ENCODE peak calls at places on chromosomes 3 and 15, in five cellular contexts. Y is HEK293T; M is HFFc6; U is activated CD4-positive, alpha-beta memory T cell treated with anti-CD3 and anti-CD28 coated beads for 36 hours; O is foreskin fibroblast. X is an unnamed sample.

GRCh38 chr3:52798978-52799476 is 4.4 kb downstream of the ITIH3 start:
- DNase-seq in O (no peak), Y (peak; percentile 80), U (peak; percentile 41), M (no peak), X (no peak)

GRCh38 chr3:124800511-124801374 is 70.5 kb downstream of the UMPS start:
- DNase-seq in O (no peak), M (no peak), Y (no peak), U (no peak), X (no peak)

GRCh38 chr3:9862391-9863235 is 17.4 kb downstream of the CIDEC start:
- DNase-seq in M (peak; percentile 31), U (peak; percentile 46), Y (no peak), O (peak; percentile 64), X (no peak)

GRCh38 chr3:194080473-194080872 is 55.5 kb upstream of the HES1 start:
- DNase-seq in U (no peak), O (no peak), Y (no peak), M (no peak), X (no peak)

GRCh38 chr3:195064300-195064931 is 206.5 kb downstream of the XXYLT1 start:
- DNase-seq in Y (no peak), U (no peak), O (no peak), M (no peak), X (no peak)

GRCh38 chr3:135762188-135762853 is 203.2 kb upstream of the PPP2R3A start:
- DNase-seq in Y (peak; percentile 17), M (no peak), O (no peak), U (no peak), X (no peak)

GRCh38 chr3:45659661-45660566 is 29.3 kb upstream of the SACM1L start:
- DNase-seq in O (peak; percentile 65), U (peak; percentile 51), Y (peak; percentile 75), M (peak; percentile 74), X (no peak)

GRCh38 chr15:98943609-98944111 is 63.9 kb downstream of the PGPEP1L start:
- DNase-seq in M (peak; percentile 11), O (no peak), Y (no peak), U (no peak), X (no peak)

GRCh38 chr15:69941931-69942471 is 155.7 kb downstream of the TLE3 start:
- DNase-seq in Y (no peak), U (no peak), M (no peak), O (no peak), X (no peak)

GRCh38 chr3:15264486-15264885 is 58.4 kb downstream of the CAPN7 start:
- DNase-seq in O (no peak), Y (no peak), M (no peak), U (no peak), X (no peak)

GRCh38 chr15:98658831-98659699 is 10.7 kb downstream of the IGF1R start:
- DNase-seq in O (no peak), U (peak; percentile 27), M (peak; percentile 46), Y (peak; percentile 70), X (no peak)

GRCh38 chr15:38486946-38487345 is 33.0 kb downstream of the FAM98B start:
- DNase-seq in M (no peak), U (no peak), O (no peak), Y (no peak), X (no peak)